ENCODE peak calls at places on chromosomes 2 and 18, in nine cellular contexts. H is stimulated activated naive CD8-positive, alpha-beta T cell treated with anti-CD3 and anti-CD28 coated beads, Interleukin-15, Interleukin-2, amounts not matched to agents 100 U/mL and 50 U/mL, for 24 hours; I is neuronal stem cell; C is choroid plexus epithelial cell; X is non-pigmented ciliary epithelial cell; R is KG1; L is mesenteric fat pad; G is A549; W is hepatic stellate cell. Z is an unnamed sample.
A peak's percentile ranks its signal among the peaks of the same experiment; 100 is the strongest.

GRCh38 chr18:29512203-29512602 is 1335.3 kb upstream of the CDH2 start:
- DNase-seq in H (no peak), I (no peak), C (no peak), X (no peak), R (no peak), L (no peak), G (no peak), W (no peak), Z (no peak)

GRCh38 chr2:113251118-113251517 is 27.6 kb downstream of the PAX8 start:
- DNase-seq in H (peak; percentile 33), I (no peak), C (no peak), X (no peak), R (peak; percentile 70), L (no peak), G (no peak), W (no peak), Z (no peak)

GRCh38 chr18:78767648-78768071 is 212.0 kb upstream of the SALL3 start:
- DNase-seq in H (no peak), I (no peak), C (no peak), X (no peak), R (no peak), L (no peak), G (no peak), W (no peak), Z (no peak)

GRCh38 chr2:110755494-110756078 is 23.2 kb downstream of the ACOXL start:
- DNase-seq in H (no peak), I (no peak), C (peak; percentile 24), X (no peak), R (peak; percentile 8), L (no peak), G (no peak), W (peak; percentile 17), Z (no peak)

GRCh38 chr2:85438291-85439110 is 20.0 kb downstream of the SH2D6 start:
- DNase-seq in H (peak; percentile 20), I (no peak), C (no peak), X (no peak), R (no peak), L (no peak), G (no peak), W (no peak), Z (no peak)

GRCh38 chr2:57549642-57550102 is 496.9 kb upstream of the VRK2 start:
- DNase-seq in H (no peak), I (no peak), C (peak; percentile 53), X (peak; percentile 1), R (no peak), L (no peak), G (peak; percentile 41), W (peak; percentile 4), Z (peak; percentile 5)

GRCh38 chr2:191166756-191167445 is 16.1 kb upstream of the STAT4 start:
- DNase-seq in H (no peak), I (no peak), C (no peak), X (no peak), R (no peak), L (no peak), G (no peak), W (no peak), Z (no peak)

GRCh38 chr2:231483398-231484329 is 19.4 kb upstream of the NCL start:
- DNase-seq in H (peak; percentile 42), I (no peak), C (peak; percentile 31), X (no peak), R (no peak), L (no peak), G (no peak), W (peak; percentile 45), Z (no peak)

GRCh38 chr2:238848941-238849853 is 1.3 kb downstream of the TWIST2 start:
- DNase-seq in H (no peak), I (no peak), C (peak; percentile 41), X (no peak), R (no peak), L (no peak), G (no peak), W (peak; percentile 35), Z (no peak)

GRCh38 chr2:56239437-56239836 is 55.6 kb downstream of the CCDC85A start:
- DNase-seq in H (no peak), I (no peak), C (peak; percentile 4), X (no peak), R (no peak), L (no peak), G (no peak), W (peak; percentile 14), Z (no peak)

GRCh38 chr2:152396763-152397162 is 61.8 kb downstream of the FMNL2 start:
- DNase-seq in H (no peak), I (no peak), C (peak; percentile 31), X (no peak), R (no peak), L (no peak), G (no peak), W (no peak), Z (no peak)

GRCh38 chr2:34365937-34366336 is 766.8 kb upstream of the FAM98A start:
- DNase-seq in H (no peak), I (peak; percentile 81), C (peak; percentile 5), X (peak; percentile 2), R (no peak), L (no peak), G (no peak), W (no peak), Z (no peak)

GRCh38 chr2:134988994-134989605 is 58.1 kb downstream of the MAP3K19 start:
- DNase-seq in H (no peak), I (no peak), C (peak; percentile 64), X (no peak), R (no peak), L (no peak), G (peak; percentile 40), W (peak; percentile 19), Z (peak; percentile 47)

GRCh38 chr18:75070625-75071483 is 138.1 kb downstream of the PTGR3 start:
- DNase-seq in H (peak; percentile 62), I (no peak), C (peak; percentile 79), X (peak; percentile 72), R (peak; percentile 64), L (peak; percentile 87), G (peak; percentile 61), W (peak; percentile 45), Z (peak; percentile 17)

GRCh38 chr18:69402219-69402989 is 1.7 kb downstream of the DOK6 start:
- DNase-seq in H (no peak), I (peak; percentile 15), C (no peak), X (no peak), R (no peak), L (no peak), G (no peak), W (no peak), Z (no peak)